ENCODE peak calls at places on chromosomes 12 and 14, in six cellular contexts. One of them, this sample, is unnamed.

GRCh38 chr12:58530421-58531067 is 389.8 kb downstream of the LRIG3 start:
- DNase-seq in left lung: no peak
- DNase-seq in neural progenitor cell: no peak
- DNase-seq in OCI-LY7: no peak
- DNase-seq in heart right ventricle: no peak
- DNase-seq in left ventricle myocardium inferior: no peak
- DNase-seq in this sample: no peak

GRCh38 chr14:33914676-33915516 is 36.0 kb downstream of the EGLN3 start:
- DNase-seq in left ventricle myocardium inferior: no peak
- DNase-seq in neural progenitor cell: no peak
- DNase-seq in heart right ventricle: no peak
- DNase-seq in left lung: no peak
- DNase-seq in OCI-LY7: no peak
- DNase-seq in this sample: no peak

GRCh38 chr12:131229426-131230339 is 276.0 kb downstream of the ADGRD1 start:
- DNase-seq in left lung: no peak
- DNase-seq in OCI-LY7: no peak
- DNase-seq in left ventricle myocardium inferior: peak; percentile 49
- DNase-seq in neural progenitor cell: peak; percentile 56
- DNase-seq in heart right ventricle: peak; percentile 51
- DNase-seq in this sample: peak; percentile 35

GRCh38 chr12:18754118-18754707 is 16.3 kb downstream of the CAPZA3 start:
- DNase-seq in left ventricle myocardium inferior: no peak
- DNase-seq in left lung: no peak
- DNase-seq in heart right ventricle: peak; percentile 15
- DNase-seq in neural progenitor cell: peak; percentile 11
- DNase-seq in OCI-LY7: no peak
- DNase-seq in this sample: peak; percentile 42

GRCh38 chr12:34384693-34385092 is 362.4 kb downstream of the ALG10 start:
- DNase-seq in OCI-LY7: no peak
- DNase-seq in heart right ventricle: no peak
- DNase-seq in left lung: no peak
- DNase-seq in neural progenitor cell: no peak
- DNase-seq in left ventricle myocardium inferior: no peak
- DNase-seq in this sample: no peak

GRCh38 chr12:129190827-129191226 is 337.5 kb downstream of the GLT1D1 start:
- DNase-seq in neural progenitor cell: peak; percentile 48
- DNase-seq in OCI-LY7: no peak
- DNase-seq in left lung: no peak
- DNase-seq in left ventricle myocardium inferior: no peak
- DNase-seq in heart right ventricle: no peak
- DNase-seq in this sample: no peak

GRCh38 chr12:66647034-66647691 is 31.7 kb downstream of the GRIP1 start:
- DNase-seq in left lung: no peak
- DNase-seq in OCI-LY7: no peak
- DNase-seq in heart right ventricle: no peak
- DNase-seq in left ventricle myocardium inferior: no peak
- DNase-seq in neural progenitor cell: no peak
- DNase-seq in this sample: no peak

GRCh38 chr12:65741662-65742480 is 82.4 kb upstream of the HMGA2 start:
- DNase-seq in left lung: no peak
- DNase-seq in OCI-LY7: no peak
- DNase-seq in left ventricle myocardium inferior: peak; percentile 26
- DNase-seq in neural progenitor cell: peak; percentile 70
- DNase-seq in heart right ventricle: peak; percentile 4
- DNase-seq in this sample: no peak

GRCh38 chr12:84508943-84509342 is 403.7 kb downstream of the SLC6A15 start:
- DNase-seq in neural progenitor cell: no peak
- DNase-seq in left ventricle myocardium inferior: peak; percentile 32
- DNase-seq in heart right ventricle: no peak
- DNase-seq in left lung: peak; percentile 43
- DNase-seq in OCI-LY7: no peak
- DNase-seq in this sample: no peak

GRCh38 chr14:69045857-69046351 is 66.8 kb upstream of the ACTN1 start:
- DNase-seq in OCI-LY7: no peak
- DNase-seq in left ventricle myocardium inferior: no peak
- DNase-seq in heart right ventricle: peak; percentile 37
- DNase-seq in neural progenitor cell: no peak
- DNase-seq in left lung: peak; percentile 71
- DNase-seq in this sample: no peak

GRCh38 chr12:130281157-130281799 is 56.4 kb upstream of the PIWIL1 start:
- DNase-seq in left lung: no peak
- DNase-seq in neural progenitor cell: peak; percentile 74
- DNase-seq in heart right ventricle: no peak
- DNase-seq in OCI-LY7: no peak
- DNase-seq in left ventricle myocardium inferior: no peak
- DNase-seq in this sample: peak; percentile 18

GRCh38 chr14:22606380-22606779 is 8.3 kb downstream of the ABHD4 start:
- DNase-seq in heart right ventricle: no peak
- DNase-seq in neural progenitor cell: no peak
- DNase-seq in left ventricle myocardium inferior: no peak
- DNase-seq in OCI-LY7: no peak
- DNase-seq in left lung: no peak
- DNase-seq in this sample: no peak

GRCh38 chr12:11204173-11204572 is 17.4 kb upstream of the TAS2R42 start:
- DNase-seq in left ventricle myocardium inferior: no peak
- DNase-seq in OCI-LY7: no peak
- DNase-seq in neural progenitor cell: no peak
- DNase-seq in left lung: no peak
- DNase-seq in heart right ventricle: no peak
- DNase-seq in this sample: no peak

GRCh38 chr14:90576581-90576980 is 179.8 kb downstream of the CALM1 start:
- DNase-seq in heart right ventricle: no peak
- DNase-seq in left ventricle myocardium inferior: no peak
- DNase-seq in left lung: no peak
- DNase-seq in OCI-LY7: no peak
- DNase-seq in neural progenitor cell: no peak
- DNase-seq in this sample: no peak

GRCh38 chr14:105087308-105087962 is 22.2 kb upstream of the GPR132 start:
- DNase-seq in left ventricle myocardium inferior: peak; percentile 62
- DNase-seq in neural progenitor cell: peak; percentile 76
- DNase-seq in left lung: peak; percentile 63
- DNase-seq in heart right ventricle: no peak
- DNase-seq in OCI-LY7: no peak
- DNase-seq in this sample: no peak

GRCh38 chr14:86961106-86961716 is 1031.8 kb downstream of the GALC start:
- DNase-seq in heart right ventricle: no peak
- DNase-seq in left ventricle myocardium inferior: no peak
- DNase-seq in left lung: no peak
- DNase-seq in neural progenitor cell: peak; percentile 52
- DNase-seq in OCI-LY7: no peak
- DNase-seq in this sample: no peak

GRCh38 chr14:99509871-99510555 is 28.8 kb downstream of the CCNK start:
- DNase-seq in OCI-LY7: no peak
- DNase-seq in left ventricle myocardium inferior: no peak
- DNase-seq in neural progenitor cell: no peak
- DNase-seq in heart right ventricle: no peak
- DNase-seq in left lung: no peak
- DNase-seq in this sample: no peak

GRCh38 chr12:13864081-13864673 is 117.2 kb downstream of the GRIN2B start:
- DNase-seq in left lung: peak; percentile 70
- DNase-seq in left ventricle myocardium inferior: peak; percentile 74
- DNase-seq in heart right ventricle: peak; percentile 66
- DNase-seq in OCI-LY7: peak; percentile 80
- DNase-seq in neural progenitor cell: peak; percentile 81
- DNase-seq in this sample: peak; percentile 86

GRCh38 chr12:123986374-123986920 is 13.4 kb downstream of the ZNF664 start:
- DNase-seq in neural progenitor cell: no peak
- DNase-seq in OCI-LY7: no peak
- DNase-seq in heart right ventricle: no peak
- DNase-seq in left ventricle myocardium inferior: no peak
- DNase-seq in left lung: peak; percentile 54
- DNase-seq in this sample: peak; percentile 25

GRCh38 chr14:48955857-48956256 is 630.3 kb downstream of the RPS29 start:
- DNase-seq in OCI-LY7: no peak
- DNase-seq in heart right ventricle: no peak
- DNase-seq in left ventricle myocardium inferior: no peak
- DNase-seq in left lung: no peak
- DNase-seq in neural progenitor cell: no peak
- DNase-seq in this sample: no peak

GRCh38 chr12:119699199-119699765 is 31.3 kb downstream of the PRKAB1 start:
- DNase-seq in heart right ventricle: no peak
- DNase-seq in neural progenitor cell: no peak
- DNase-seq in OCI-LY7: no peak
- DNase-seq in left ventricle myocardium inferior: no peak
- DNase-seq in left lung: no peak
- DNase-seq in this sample: peak; percentile 61

GRCh38 chr12:107765316-107765715 is 4.4 kb upstream of the PRDM4 start:
- DNase-seq in OCI-LY7: no peak
- DNase-seq in left ventricle myocardium inferior: no peak
- DNase-seq in left lung: no peak
- DNase-seq in heart right ventricle: no peak
- DNase-seq in neural progenitor cell: no peak
- DNase-seq in this sample: no peak

GRCh38 chr12:80056845-80057244 is 42.5 kb upstream of the OTOGL start:
- DNase-seq in heart right ventricle: peak; percentile 79
- DNase-seq in left lung: no peak
- DNase-seq in left ventricle myocardium inferior: no peak
- DNase-seq in OCI-LY7: no peak
- DNase-seq in neural progenitor cell: no peak
- DNase-seq in this sample: peak; percentile 59

GRCh38 chr12:93502802-93503623 is 35.7 kb downstream of the MRPL42 start:
- DNase-seq in neural progenitor cell: peak; percentile 56
- DNase-seq in left ventricle myocardium inferior: no peak
- DNase-seq in OCI-LY7: peak; percentile 53
- DNase-seq in left lung: no peak
- DNase-seq in heart right ventricle: peak; percentile 46
- DNase-seq in this sample: peak; percentile 62

GRCh38 chr12:117151195-117152031 is 38.9 kb downstream of the FBXO21 start:
- DNase-seq in OCI-LY7: peak; percentile 27
- DNase-seq in neural progenitor cell: peak; percentile 88
- DNase-seq in left ventricle myocardium inferior: peak; percentile 66
- DNase-seq in left lung: peak; percentile 54
- DNase-seq in heart right ventricle: peak; percentile 88
- DNase-seq in this sample: peak; percentile 78

GRCh38 chr14:76917158-76917596 is 91.0 kb downstream of the LRRC74A start:
- DNase-seq in neural progenitor cell: peak; percentile 86
- DNase-seq in left ventricle myocardium inferior: peak; percentile 47
- DNase-seq in left lung: peak; percentile 51
- DNase-seq in OCI-LY7: peak; percentile 28
- DNase-seq in heart right ventricle: peak; percentile 57
- DNase-seq in this sample: peak; percentile 74

GRCh38 chr12:93793983-93794382 is 116.8 kb downstream of the CRADD start:
- DNase-seq in heart right ventricle: no peak
- DNase-seq in left ventricle myocardium inferior: no peak
- DNase-seq in left lung: no peak
- DNase-seq in neural progenitor cell: no peak
- DNase-seq in OCI-LY7: no peak
- DNase-seq in this sample: peak; percentile 62

GRCh38 chr14:101105045-101105444 is 201.5 kb upstream of the RTL1 start:
- DNase-seq in OCI-LY7: no peak
- DNase-seq in heart right ventricle: no peak
- DNase-seq in left ventricle myocardium inferior: no peak
- DNase-seq in left lung: no peak
- DNase-seq in neural progenitor cell: no peak
- DNase-seq in this sample: no peak

GRCh38 chr12:111780615-111781014 is 13.9 kb downstream of the ALDH2 start:
- DNase-seq in OCI-LY7: no peak
- DNase-seq in neural progenitor cell: no peak
- DNase-seq in left ventricle myocardium inferior: no peak
- DNase-seq in heart right ventricle: no peak
- DNase-seq in left lung: no peak
- DNase-seq in this sample: no peak

GRCh38 chr14:49679271-49679670 is 8.7 kb downstream of the POLE2 start:
- DNase-seq in heart right ventricle: no peak
- DNase-seq in left lung: no peak
- DNase-seq in neural progenitor cell: no peak
- DNase-seq in left ventricle myocardium inferior: no peak
- DNase-seq in OCI-LY7: no peak
- DNase-seq in this sample: no peak

GRCh38 chr12:64221656-64222010 is 463 bp downstream of the KICS2 start:
- DNase-seq in heart right ventricle: peak; percentile 87
- DNase-seq in neural progenitor cell: peak; percentile 95
- DNase-seq in OCI-LY7: peak; percentile 59
- DNase-seq in left ventricle myocardium inferior: peak; percentile 87
- DNase-seq in left lung: peak; percentile 88
- DNase-seq in this sample: peak; percentile 90

GRCh38 chr14:35362911-35363374 is 41.6 kb downstream of the NFKBIA start:
- DNase-seq in heart right ventricle: no peak
- DNase-seq in left ventricle myocardium inferior: no peak
- DNase-seq in left lung: no peak
- DNase-seq in neural progenitor cell: no peak
- DNase-seq in OCI-LY7: no peak
- DNase-seq in this sample: no peak

GRCh38 chr12:25839470-25839869 is 119.0 kb upstream of the RASSF8 start:
- DNase-seq in left lung: no peak
- DNase-seq in left ventricle myocardium inferior: no peak
- DNase-seq in OCI-LY7: no peak
- DNase-seq in neural progenitor cell: no peak
- DNase-seq in heart right ventricle: no peak
- DNase-seq in this sample: no peak

GRCh38 chr14:89903340-89903965 is 51.1 kb downstream of the EFCAB11 start:
- DNase-seq in neural progenitor cell: no peak
- DNase-seq in left ventricle myocardium inferior: no peak
- DNase-seq in left lung: no peak
- DNase-seq in heart right ventricle: no peak
- DNase-seq in OCI-LY7: no peak
- DNase-seq in this sample: no peak

GRCh38 chr12:14410177-14410576 is 44.7 kb downstream of the ATF7IP start:
- DNase-seq in left ventricle myocardium inferior: no peak
- DNase-seq in heart right ventricle: no peak
- DNase-seq in neural progenitor cell: no peak
- DNase-seq in left lung: no peak
- DNase-seq in OCI-LY7: no peak
- DNase-seq in this sample: no peak

GRCh38 chr14:54667026-54667744 is 100.3 kb downstream of the SAMD4A start:
- DNase-seq in neural progenitor cell: no peak
- DNase-seq in heart right ventricle: no peak
- DNase-seq in OCI-LY7: no peak
- DNase-seq in left ventricle myocardium inferior: no peak
- DNase-seq in left lung: no peak
- DNase-seq in this sample: no peak
- H3K4me1 ChIP-seq in neural progenitor cell: peaks cover 22% of the 10 kb centered on the region
- H3K4me1 ChIP-seq in heart right ventricle: peaks cover 52% of the 10 kb centered on the region
- H3K4me1 ChIP-seq in OCI-LY7: no peaks in the 10 kb centered on the region
- H3K4me1 ChIP-seq in left ventricle myocardium inferior: peaks cover 98% of the 10 kb centered on the region
- H3K4me1 ChIP-seq in left lung: no peaks in the 10 kb centered on the region
- H3K4me1 ChIP-seq in this sample: no peaks in the 10 kb centered on the region

GRCh38 chr12:53174881-53175491 is 5.5 kb upstream of the ZNF740 start:
- DNase-seq in heart right ventricle: no peak
- DNase-seq in left lung: no peak
- DNase-seq in left ventricle myocardium inferior: no peak
- DNase-seq in OCI-LY7: peak; percentile 38
- DNase-seq in neural progenitor cell: peak; percentile 59
- DNase-seq in this sample: peak; percentile 48
- TF ChIP-seq CTCF in heart right ventricle: peak; percentile 16
- TF ChIP-seq CTCF in left lung: peak; percentile 19
- TF ChIP-seq CTCF in left ventricle myocardium inferior: no peak
- TF ChIP-seq CTCF in OCI-LY7: peak; percentile 63
- TF ChIP-seq CTCF in neural progenitor cell: peak; percentile 52
- TF ChIP-seq CTCF in this sample: peak; percentile 53

GRCh38 chr12:47920913-47921312 is 16.1 kb upstream of the VDR start:
- DNase-seq in OCI-LY7: no peak
- DNase-seq in heart right ventricle: no peak
- DNase-seq in neural progenitor cell: no peak
- DNase-seq in left ventricle myocardium inferior: no peak
- DNase-seq in left lung: no peak
- DNase-seq in this sample: no peak
- H3K4me3 ChIP-seq in OCI-LY7: no peak overlapping the region
- H3K4me3 ChIP-seq in heart right ventricle: no peak overlapping the region
- H3K4me3 ChIP-seq in neural progenitor cell: no peak overlapping the region
- H3K4me3 ChIP-seq in left ventricle myocardium inferior: no peak overlapping the region
- H3K4me3 ChIP-seq in left lung: no peak overlapping the region
- H3K4me3 ChIP-seq in this sample: no peak overlapping the region

GRCh38 chr12:114608509-114608908 is 75.5 kb downstream of the TBX3 start:
- DNase-seq in left ventricle myocardium inferior: no peak
- DNase-seq in OCI-LY7: no peak
- DNase-seq in left lung: no peak
- DNase-seq in neural progenitor cell: no peak
- DNase-seq in heart right ventricle: no peak
- DNase-seq in this sample: no peak
- H3K4me1 ChIP-seq in left ventricle myocardium inferior: no peaks in the 10 kb centered on the region
- H3K4me1 ChIP-seq in OCI-LY7: no peaks in the 10 kb centered on the region
- H3K4me1 ChIP-seq in left lung: no peaks in the 10 kb centered on the region
- H3K4me1 ChIP-seq in neural progenitor cell: no peaks in the 10 kb centered on the region
- H3K4me1 ChIP-seq in heart right ventricle: no peaks in the 10 kb centered on the region
- H3K4me1 ChIP-seq in this sample: no peaks in the 10 kb centered on the region

This sample was measured in adrenal gland.